ENCODE peak calls at places on chromosomes 11 and 22, in nine cellular contexts. H is effector CD4-positive, alpha-beta T cell; D is stimulated activated CD8-positive, alpha-beta memory T cell treated with anti-CD3 and anti-CD28 coated beads, Interleukin-4, amount 100 ng/mL, for 24 hours; J is Daoy; N is pancreas; L is epithelial cell of esophagus; O is naive thymus-derived CD4-positive, alpha-beta T cell; B is NCI-H187; Q is mucosa of gallbladder. Y is an unnamed sample.

GRCh38 chr11:125123947-125124633 is 12.7 kb upstream of the TMEM218 start:
- DNase-seq in H (no peak), D (peak), J (peak), N (peak), L (peak), O (peak), B (no peak), Q (peak), Y (peak)

GRCh38 chr11:106917973-106918372 is 100.3 kb downstream of the GUCY1A2 start:
- DNase-seq in H (no peak), D (no peak), J (no peak), N (no peak), L (peak), O (no peak), B (no peak), Q (no peak), Y (no peak)

GRCh38 chr11:10454902-10455631 is at the start of gene AMPD3:
- DNase-seq in H (no peak), D (no peak), J (peak), N (no peak), L (peak), O (no peak), B (peak), Q (no peak), Y (peak)

GRCh38 chr11:74007691-74008372 is 1.1 kb downstream of the UCP3 start:
- DNase-seq in H (no peak), D (no peak), J (no peak), N (no peak), L (no peak), O (no peak), B (no peak), Q (no peak), Y (no peak)

GRCh38 chr11:117490019-117490679 is 162.5 kb downstream of the CEP164 start:
- DNase-seq in H (no peak), D (no peak), J (no peak), N (no peak), L (no peak), O (no peak), B (no peak), Q (no peak), Y (no peak)

GRCh38 chr11:120908521-120909181 is 115.3 kb upstream of the TBCEL start:
- DNase-seq in H (no peak), D (peak), J (no peak), N (no peak), L (peak), O (no peak), B (no peak), Q (no peak), Y (no peak)

GRCh38 chr11:65786786-65787636 is at the start of gene OVOL1:
- DNase-seq in H (no peak), D (no peak), J (no peak), N (peak), L (peak), O (peak), B (no peak), Q (peak), Y (no peak)

GRCh38 chr11:122207505-122207904 is 91.5 kb upstream of the BLID start:
- DNase-seq in H (no peak), D (no peak), J (peak), N (no peak), L (no peak), O (no peak), B (no peak), Q (peak), Y (peak)

GRCh38 chr22:22935546-22936157 is 48.0 kb downstream of the IGLL5 start:
- DNase-seq in H (no peak), D (no peak), J (no peak), N (no peak), L (no peak), O (no peak), B (no peak), Q (no peak), Y (no peak)

GRCh38 chr22:38572065-38572464 is 2.1 kb upstream of the DMC1 start:
- DNase-seq in H (peak), D (no peak), J (peak), N (no peak), L (peak), O (peak), B (no peak), Q (peak), Y (peak)

Y was measured in MCF 10A.